ENCODE peak calls at places on chromosomes 5 and 9, in five cellular contexts. O, I, T, R and D are unnamed samples. For H3K9me3, the result is how much of the 10 kb centered on the place peaks cover.

GRCh38 chr9:128503870-128504269 is 649 bp upstream of the GLE1 start:
- DNase-seq in T (no peak), R (no peak), I (no peak), O (peak), D (no peak)

GRCh38 chr9:121510766-121511555 is 11.3 kb upstream of the GGTA1 start:
- DNase-seq in O (peak), I (no peak), T (no peak), R (no peak), D (no peak)

GRCh38 chr5:151221574-151221973 is 2.3 kb downstream of the CCDC69 start:
- DNase-seq in R (no peak), O (no peak), T (no peak), I (no peak), D (no peak)

GRCh38 chr5:115831163-115831768 is 10.1 kb downstream of the ATG12 start:
- DNase-seq in I (no peak), R (no peak), T (peak), O (peak), D (no peak)

GRCh38 chr5:172412724-172413260 is 41.5 kb downstream of the SH3PXD2B start:
- DNase-seq in R (peak), T (peak), I (peak), O (no peak), D (no peak)

GRCh38 chr5:15646351-15646750 is 146.4 kb downstream of the FBXL7 start:
- DNase-seq in I (no peak), T (no peak), R (no peak), O (no peak), D (no peak)

GRCh38 chr5:143435207-143435657 is 31.7 kb upstream of the NR3C1 start:
- DNase-seq in O (no peak), I (peak), R (no peak), T (peak), D (peak)

GRCh38 chr5:10624244-10624643 is 60.4 kb downstream of the ANKRD33B start:
- DNase-seq in T (no peak), R (no peak), I (no peak), O (no peak), D (no peak)

GRCh38 chr5:462051-462481 is 19.1 kb downstream of the EXOC3 start:
- DNase-seq in O (no peak), R (peak), T (no peak), I (peak), D (no peak)

GRCh38 chr5:124884108-124884507 is 137.7 kb upstream of the ZNF608 start:
- DNase-seq in R (no peak), T (no peak), I (no peak), O (no peak), D (no peak)

GRCh38 chr5:169576181-169576598 is 7.4 kb upstream of the SPDL1 start:
- DNase-seq in T (no peak), O (no peak), R (peak), I (peak), D (no peak)

GRCh38 chr9:115590016-115590415 is 472.1 kb upstream of the TNC start:
- DNase-seq in O (no peak), R (no peak), I (peak), T (no peak), D (no peak)

GRCh38 chr9:34413229-34413852 is 36.6 kb upstream of the MYORG start:
- DNase-seq in T (peak), R (no peak), O (peak), I (no peak), D (no peak)

GRCh38 chr9:113886471-113886870 is 10.4 kb downstream of the ZNF618 start:
- DNase-seq in O (no peak), T (no peak), R (no peak), I (no peak), D (no peak)

GRCh38 chr9:15135167-15135792 is 171.7 kb downstream of the TTC39B start:
- DNase-seq in R (peak), T (peak), O (peak), I (peak), D (no peak)

GRCh38 chr5:110088676-110089436 is 399.1 kb downstream of the MAN2A1 start:
- DNase-seq in R (no peak), T (no peak), O (no peak), I (no peak), D (no peak)

GRCh38 chr5:53603009-53603687 is 42.7 kb downstream of the NDUFS4 start:
- DNase-seq in R (no peak), T (no peak), I (no peak), O (peak), D (no peak)

GRCh38 chr5:5347442-5347841 is 75.0 kb upstream of the ICE1 start:
- DNase-seq in I (no peak), R (no peak), T (peak), O (no peak), D (no peak)

GRCh38 chr5:31726952-31727351 is 88.0 kb downstream of the PDZD2 start:
- DNase-seq in R (no peak), I (no peak), O (no peak), T (no peak), D (no peak)

DNA sequence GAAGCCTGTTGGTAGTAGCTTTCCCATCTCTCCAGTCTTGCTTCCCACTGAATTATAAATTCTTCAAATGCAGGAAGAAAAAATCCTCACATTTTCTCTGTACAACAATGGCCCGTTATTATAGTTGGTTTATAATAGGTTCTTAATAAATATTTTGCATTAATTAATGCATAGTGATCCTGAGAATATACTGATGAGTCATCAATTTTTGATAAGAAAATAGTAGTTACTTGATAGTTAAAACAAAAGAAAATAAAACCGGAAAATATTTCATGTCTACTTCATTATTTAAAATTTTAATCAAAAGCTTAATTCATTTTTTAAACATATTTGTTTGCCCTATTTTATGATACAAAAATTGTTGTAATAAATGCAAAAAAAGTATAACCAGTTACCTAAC is 762.6 kb downstream of the BRINP1 start:
- DNase-seq in R (no peak), I (no peak), T (no peak), O (no peak), D (no peak)
- H3K9me3 ChIP-seq in R (under half), I (under half), T (under half), O (under half), D (under half)

DNA sequence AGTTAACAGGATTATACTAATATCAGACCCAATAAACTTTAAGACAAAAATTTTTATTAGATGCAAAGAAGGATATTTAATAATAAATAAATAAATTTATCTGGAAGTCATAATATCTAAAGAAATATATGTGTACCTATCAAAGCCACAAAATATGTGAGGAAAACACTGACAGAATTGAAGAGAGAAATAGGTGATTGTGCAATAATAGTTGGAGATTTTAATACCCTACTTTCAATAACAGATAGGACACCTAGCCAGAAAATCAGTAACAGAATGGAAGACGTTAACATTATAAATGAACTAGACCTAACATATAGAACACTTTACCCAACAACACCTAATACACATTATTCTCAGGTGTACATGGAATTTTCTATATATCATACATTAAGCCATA is 541.4 kb upstream of the SMC2 start:
- DNase-seq in T (no peak), R (no peak), I (no peak), O (no peak), D (no peak)
- H3K9me3 ChIP-seq in T (under half), R (under half), I (under half), O (under half), D (under half)

GRCh38 chr9:96817973-96818372 is 36.3 kb downstream of the ZNF782 start:
- DNase-seq in O (no peak), T (no peak), I (no peak), R (no peak), D (no peak)
- H3K9me3 ChIP-seq in O (under half), T (under half), I (half or more), R (half or more), D (half or more)

GRCh38 chr9:71876829-71877228 is 34.2 kb downstream of the ABHD17B start:
- DNase-seq in R (no peak), I (no peak), O (no peak), T (no peak), D (no peak)

GRCh38 chr9:71876106-71876505 is 34.9 kb downstream of the ABHD17B start:
- DNase-seq in R (no peak), I (no peak), T (no peak), O (no peak), D (no peak)

GRCh38 chr9:71879644-71880174 is 31.3 kb downstream of the ABHD17B start:
- DNase-seq in T (no peak), I (no peak), O (no peak), R (no peak), D (no peak)

GRCh38 chr9:71884005-71884404 is 27.0 kb downstream of the ABHD17B start:
- DNase-seq in I (no peak), O (no peak), T (no peak), R (no peak), D (no peak)

DNA sequence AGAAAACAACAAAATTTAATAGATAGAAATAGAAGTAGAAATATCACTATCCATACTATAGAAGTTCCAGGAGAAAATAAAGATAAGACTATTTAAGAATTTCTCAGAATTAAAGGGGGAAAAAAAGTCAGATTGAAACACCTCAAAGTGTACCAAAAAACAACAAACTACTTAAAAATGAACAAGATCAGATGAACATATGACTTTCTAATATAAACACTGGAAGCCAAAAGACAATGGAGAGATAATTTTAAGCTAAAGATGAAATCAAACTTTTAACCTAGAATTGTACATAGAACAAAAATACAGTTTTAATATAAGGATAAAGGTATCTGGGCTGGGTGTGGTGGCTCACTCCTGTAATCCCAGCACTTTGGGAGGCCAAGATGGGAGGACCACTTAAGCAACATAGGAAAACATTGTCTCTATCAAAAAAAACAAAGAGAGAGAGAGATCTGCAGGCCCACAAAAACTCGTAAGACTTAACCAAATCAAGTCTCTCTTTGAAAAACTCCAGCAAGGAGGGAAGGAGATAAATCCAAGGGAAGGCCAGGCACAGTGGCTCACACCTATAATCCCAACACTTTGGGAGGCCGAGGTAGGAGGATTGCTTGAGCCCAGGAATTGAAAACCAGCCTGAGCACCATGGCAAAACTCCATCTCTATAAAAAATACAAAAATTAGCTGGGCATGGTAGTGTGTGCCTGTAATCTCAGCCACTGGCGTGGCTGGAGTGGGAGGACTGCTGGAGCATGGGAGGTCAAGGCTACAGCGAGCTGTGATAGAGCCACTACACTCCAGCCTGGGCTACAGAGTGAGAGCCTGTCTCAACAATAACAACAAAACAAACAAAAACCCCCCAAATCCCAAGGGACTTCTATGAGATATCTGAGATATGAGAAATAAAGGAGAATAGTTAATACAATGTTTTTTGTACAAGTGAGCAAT is 32.4 kb downstream of the ABHD17B start:
- DNase-seq in I (no peak), R (no peak), O (no peak), T (no peak), D (no peak)
- H3K9me3 ChIP-seq in I (under half), R (under half), O (under half), T (under half), D (under half)

DNA sequence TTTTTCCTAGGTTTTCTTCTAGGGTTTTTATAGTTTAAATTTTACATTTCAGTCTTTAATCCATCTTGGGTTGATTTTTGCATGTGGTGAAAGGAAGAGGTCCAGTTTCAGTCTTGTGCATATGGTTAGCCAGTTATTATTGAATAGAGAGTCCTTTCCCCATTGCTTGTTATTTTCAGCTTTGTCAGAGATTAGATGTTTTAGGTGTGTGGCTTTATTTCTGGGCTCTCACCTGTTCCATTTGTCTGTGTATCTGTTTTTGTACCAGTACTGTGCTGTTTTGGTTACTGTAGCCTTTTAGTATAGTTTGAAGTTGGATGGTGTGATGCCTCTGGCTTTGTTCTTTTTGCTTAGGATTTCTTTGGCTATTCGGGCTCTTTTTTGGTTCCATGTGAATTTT is 25.8 kb downstream of the NIPBL start:
- DNase-seq in O (no peak), T (no peak), R (no peak), I (no peak), D (no peak)
- H3K9me3 ChIP-seq in O (under half), T (under half), R (under half), I (under half), D (under half)

GRCh38 chr5:37539459-37539858 is 160.3 kb downstream of the WDR70 start:
- DNase-seq in R (no peak), I (no peak), T (no peak), O (no peak), D (no peak)

DNA sequence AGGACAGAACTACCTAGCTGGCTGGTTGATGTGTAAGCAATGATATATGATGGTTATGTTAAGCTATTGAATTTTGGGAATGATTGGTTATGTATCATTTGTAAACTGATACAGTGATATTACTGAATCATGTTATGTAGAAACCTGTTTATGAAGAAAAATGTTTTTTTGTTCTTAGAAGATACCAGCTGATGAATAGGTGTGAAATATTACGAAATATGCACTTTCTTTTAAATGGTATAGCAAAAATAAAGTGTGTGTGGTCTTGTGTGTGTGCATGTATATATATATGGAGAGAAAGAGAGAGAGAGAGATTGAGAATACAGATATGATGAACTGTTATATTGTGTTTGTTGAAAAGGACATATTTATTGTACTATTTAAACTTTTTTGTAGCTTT is 164.1 kb downstream of the WDR70 start:
- DNase-seq in T (no peak), O (no peak), R (no peak), I (no peak), D (no peak)
- H3K9me3 ChIP-seq in T (under half), O (under half), R (under half), I (under half), D (under half)

GRCh38 chr5:3602713-3603502 is 7.3 kb downstream of the IRX1 start:
- DNase-seq in I (no peak), T (no peak), R (no peak), O (peak), D (no peak)

GRCh38 chr5:3601929-3602712 is 6.5 kb downstream of the IRX1 start:
- DNase-seq in O (peak), T (no peak), R (no peak), I (no peak), D (no peak)

GRCh38 chr5:3599283-3600105 is 3.9 kb downstream of the IRX1 start:
- DNase-seq in O (peak), I (no peak), R (no peak), T (no peak), D (no peak)

GRCh38 chr5:3600106-3600997 is 4.7 kb downstream of the IRX1 start:
- DNase-seq in R (no peak), T (no peak), O (peak), I (no peak), D (no peak)

DNA sequence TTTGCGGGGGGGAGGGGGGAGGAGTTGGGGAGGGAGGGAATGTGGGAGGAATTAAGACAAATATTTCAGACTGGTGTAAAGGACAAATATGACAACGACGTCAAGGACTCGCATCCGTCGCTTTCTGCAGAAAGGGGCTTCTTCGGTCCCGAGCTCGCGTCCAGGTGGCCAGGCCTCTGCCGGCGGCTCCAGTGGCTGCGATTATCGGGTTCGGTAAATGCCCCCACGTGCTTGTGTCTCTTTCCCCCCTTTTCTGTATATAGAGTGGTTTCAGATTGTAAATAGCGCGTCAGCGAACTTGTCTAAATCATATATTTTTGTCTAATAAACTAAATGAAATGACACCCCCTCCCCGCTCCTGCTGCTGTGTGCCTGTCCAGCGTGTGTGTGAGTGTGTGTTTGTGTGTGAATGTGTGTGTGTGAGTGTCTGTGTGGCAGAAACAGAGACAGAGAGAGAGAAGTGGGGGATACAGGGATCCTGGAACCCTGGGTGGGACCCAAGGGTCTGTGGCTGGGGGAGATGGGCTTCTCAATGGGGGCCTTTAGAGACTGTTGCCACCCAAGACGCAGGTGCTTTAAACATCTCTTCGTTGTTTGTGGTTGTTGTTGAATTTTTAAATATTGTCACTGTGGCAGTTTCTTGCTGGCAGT is 5.6 kb downstream of the IRX1 start:
- DNase-seq in O (no peak), T (no peak), I (no peak), R (no peak), D (no peak)
- H3K9me3 ChIP-seq in O (under half), T (under half), I (under half), R (under half), D (under half)

DNA sequence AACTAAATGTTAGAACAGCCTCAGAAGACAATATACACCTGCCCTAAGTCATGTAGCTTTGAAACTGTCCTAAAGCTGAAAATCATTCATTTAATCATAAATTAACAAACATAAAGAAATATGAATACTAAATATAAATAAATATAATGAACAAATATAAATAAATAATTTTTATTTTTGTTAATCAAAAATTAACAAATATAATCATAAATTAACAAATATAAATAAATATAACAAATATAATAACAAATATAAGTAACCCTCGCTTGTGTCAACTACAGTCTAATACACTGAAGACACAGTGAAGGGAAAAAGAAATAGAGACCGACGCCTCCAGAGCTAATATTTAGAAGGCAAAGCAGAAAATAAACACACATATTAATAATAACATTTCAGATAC is 527.3 kb downstream of the CYLC2 start:
- DNase-seq in I (no peak), O (no peak), R (no peak), T (no peak), D (no peak)
- H3K9me3 ChIP-seq in I (under half), O (under half), R (under half), T (under half), D (under half)

DNA sequence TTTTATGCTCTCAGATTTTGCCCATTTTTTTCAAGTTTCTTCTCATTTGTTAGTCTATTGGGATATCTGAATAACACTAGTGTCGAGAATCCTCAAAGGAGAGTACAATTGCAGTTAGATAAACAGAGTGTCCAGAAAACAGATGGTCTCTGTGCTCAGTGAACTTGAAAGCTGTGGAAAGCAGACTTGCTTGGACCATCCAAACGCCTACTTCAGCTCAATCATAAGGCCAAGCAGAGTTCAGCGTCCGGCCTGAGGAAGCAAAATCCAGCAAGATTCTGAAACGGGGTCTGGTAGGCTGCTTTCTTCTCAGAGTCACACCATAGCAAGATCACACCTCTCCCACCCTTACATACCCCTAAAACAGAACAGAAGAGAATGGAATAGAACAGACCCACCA is 35.9 kb upstream of the UGT3A1 start:
- DNase-seq in O (no peak), T (no peak), I (no peak), R (no peak), D (no peak)
- H3K9me3 ChIP-seq in O (under half), T (under half), I (under half), R (under half), D (under half)